ENCODE peak calls at places on chromosomes 11 and 22, in ten cellular contexts. Y is tibial nerve, M is neural progenitor cell, R is GM10248, Z is ovary, T is B cell, C is heart right ventricle, J is A549, L is Calu3, U is H9. O is an unnamed sample.

GRCh38 chr11:61985863-61986262 is 18.4 kb upstream of the FTH1 start:
- DNase-seq in M (no peak), Y (no peak), J (no peak), L (no peak), T (no peak), C (no peak), Z (no peak), R (no peak), U (no peak), O (no peak)

GRCh38 chr11:78318733-78319132 is 98.9 kb downstream of the GAB2 start:
- DNase-seq in R (no peak), T (no peak), L (no peak), J (no peak), Z (no peak), U (no peak), M (peak; percentile 63), C (no peak), Y (no peak), O (no peak)

GRCh38 chr11:115616941-115617340 is 112.7 kb upstream of the CADM1 start:
- DNase-seq in Y (no peak), M (no peak), J (no peak), C (peak; percentile 37), U (no peak), Z (no peak), R (no peak), L (no peak), T (no peak), O (peak; percentile 65)

GRCh38 chr11:96781082-96781481 is 391.3 kb downstream of the JRKL start:
- DNase-seq in L (no peak), J (no peak), T (no peak), C (no peak), M (no peak), Z (no peak), R (no peak), U (no peak), Y (no peak), O (no peak)

GRCh38 chr11:59866397-59866796 is at the start of gene TCN1:
- DNase-seq in J (peak; percentile 56), L (peak; percentile 71), R (no peak), C (no peak), T (no peak), Z (no peak), U (no peak), Y (no peak), M (no peak), O (no peak)

GRCh38 chr11:2314525-2315394 is 12.9 kb downstream of the TSPAN32 start:
- DNase-seq in R (no peak), L (no peak), T (no peak), U (no peak), C (peak; percentile 91), J (no peak), Y (peak; percentile 83), M (no peak), Z (peak; percentile 95), O (peak; percentile 92)

GRCh38 chr11:102929966-102930365 is 25.6 kb downstream of the MMP13 start:
- DNase-seq in U (no peak), J (no peak), Z (no peak), Y (no peak), L (no peak), C (no peak), T (no peak), M (no peak), R (no peak), O (no peak)

GRCh38 chr22:21726650-21727049 is 8.9 kb downstream of the YPEL1 start:
- DNase-seq in J (peak; percentile 48), R (peak; percentile 75), Z (no peak), M (peak; percentile 81), C (no peak), U (peak; percentile 89), L (no peak), Y (no peak), T (no peak), O (no peak)

DNA sequence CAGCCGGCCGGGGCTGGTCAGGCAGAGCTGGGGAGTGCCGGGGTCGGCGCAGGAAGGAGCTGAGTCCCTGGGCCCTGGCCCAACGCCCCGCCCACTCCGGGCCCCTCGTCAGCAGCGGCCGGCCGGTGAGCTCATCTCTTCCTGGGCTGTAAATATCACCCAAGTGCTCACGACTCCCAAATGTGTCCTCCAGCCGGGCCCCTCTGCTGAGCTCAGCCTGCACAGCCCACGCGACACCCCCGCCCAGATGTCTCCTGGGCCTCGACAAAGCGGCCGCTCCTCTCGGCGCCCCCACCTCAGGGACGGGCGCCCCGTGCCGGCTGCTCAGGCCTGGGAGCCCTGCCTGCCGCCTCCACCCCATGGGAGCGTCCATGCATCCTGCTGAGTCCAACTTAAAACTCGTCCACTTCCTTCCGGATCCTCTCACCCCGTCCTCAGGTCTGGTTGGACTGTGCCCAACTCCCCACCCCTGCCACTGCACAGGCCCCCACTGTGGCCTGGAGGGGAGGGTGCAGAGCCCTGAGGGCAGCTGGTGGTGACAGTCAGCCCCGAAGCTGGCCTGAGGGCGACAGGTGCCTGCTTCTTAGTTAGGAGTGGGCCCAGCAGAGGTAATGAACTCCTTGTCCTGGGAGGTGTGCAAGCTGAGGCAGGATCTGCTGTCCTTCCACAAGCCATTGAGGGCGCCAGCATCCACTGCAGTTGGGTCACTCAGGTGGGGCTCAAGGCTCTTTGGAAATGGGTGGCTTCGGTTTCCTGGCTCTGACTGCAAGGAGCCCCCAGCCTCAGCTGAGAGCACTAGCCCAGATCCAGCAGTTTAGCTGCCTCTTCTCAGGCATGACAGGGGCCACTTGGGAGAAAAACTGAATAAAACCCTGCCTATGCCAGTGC is 28.8 kb downstream of the RTN4R start:
- DNase-seq in M (no peak), Y (no peak), C (peak; percentile 59), Z (peak; percentile 76), L (no peak), U (no peak), R (peak; percentile 63), J (no peak), T (no peak), O (peak; percentile 77)
- TF ChIP-seq CTCF in M (no peak), Y (no peak), C (no peak), Z (no peak), L (no peak), U (no peak), R (no peak), J (no peak), T (no peak), O (no peak)

GRCh38 chr11:69883292-69884255 is 64.4 kb upstream of the FGF3 start:
- DNase-seq in U (no peak), J (no peak), M (no peak), L (no peak), Y (no peak), R (no peak), C (no peak), Z (no peak), T (no peak), O (no peak)

GRCh38 chr11:69882270-69882608 is 63.0 kb upstream of the FGF3 start:
- DNase-seq in Z (no peak), L (no peak), M (no peak), Y (no peak), U (no peak), R (no peak), T (no peak), J (no peak), C (no peak), O (no peak)

GRCh38 chr11:69880803-69881445 is 61.7 kb upstream of the FGF3 start:
- DNase-seq in R (no peak), M (no peak), Y (no peak), U (peak; percentile 17), J (no peak), C (no peak), L (no peak), T (peak; percentile 27), Z (no peak), O (no peak)

GRCh38 chr11:69880041-69880802 is 61.0 kb upstream of the FGF3 start:
- DNase-seq in R (no peak), Z (no peak), L (no peak), Y (no peak), J (no peak), C (no peak), M (no peak), U (peak; percentile 15), T (peak; percentile 38), O (no peak)

DNA sequence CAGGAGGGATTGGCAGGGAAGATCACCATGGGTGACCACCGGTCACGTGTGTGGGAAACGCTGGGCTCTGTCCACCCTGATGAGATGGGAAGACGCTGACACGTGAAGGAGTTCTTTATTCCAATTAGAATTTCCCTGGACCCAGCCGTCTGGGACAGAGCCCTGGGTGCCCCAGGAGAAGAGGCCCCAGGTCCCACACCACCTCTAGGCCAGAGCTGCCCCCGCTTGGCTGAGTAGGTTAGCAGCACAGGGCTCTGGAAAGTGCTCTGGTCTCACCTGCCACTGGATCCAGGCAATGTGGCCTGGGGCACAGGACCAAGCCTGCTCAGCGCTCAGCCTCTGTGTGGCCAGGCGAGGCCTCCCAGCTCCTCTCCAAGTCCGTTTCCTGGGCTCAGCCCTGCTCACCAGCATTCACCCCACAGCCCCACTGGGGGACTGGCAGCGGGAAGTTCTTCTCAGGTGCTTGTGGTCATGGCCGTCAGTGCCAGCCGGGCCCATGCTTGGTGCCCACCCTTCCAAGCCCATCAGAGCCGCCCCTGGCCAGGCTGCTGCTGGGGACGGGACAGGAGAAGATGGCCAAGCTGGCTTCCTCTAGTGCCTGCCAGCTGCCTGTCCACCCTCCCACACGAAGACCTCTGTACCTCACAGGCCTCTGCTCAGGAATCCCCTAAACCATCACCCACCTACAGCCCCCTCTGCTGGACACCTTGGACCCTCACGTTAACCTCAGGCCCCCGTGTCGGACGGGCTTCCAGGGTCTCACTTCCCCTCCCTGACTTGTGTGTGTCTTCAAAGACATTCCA is 62.5 kb upstream of the FGF3 start:
- DNase-seq in Z (no peak), Y (no peak), L (no peak), C (no peak), T (no peak), J (no peak), U (peak; percentile 61), R (no peak), M (peak; percentile 75), O (no peak)
- TF ChIP-seq CTCF in Z (no peak), Y (no peak), L (no peak), C (no peak), T (no peak), J (peak; percentile 12), U (peak; percentile 62), R (no peak), M (peak; percentile 57), O (no peak)

GRCh38 chr11:77182542-77183420 is 54.7 kb downstream of the MYO7A start:
- DNase-seq in Y (no peak), M (no peak), T (no peak), J (no peak), Z (no peak), C (no peak), R (no peak), L (no peak), U (no peak), O (no peak)

GRCh38 chr11:77181226-77181625 is 53.2 kb downstream of the MYO7A start:
- DNase-seq in L (no peak), C (no peak), M (no peak), T (no peak), U (no peak), Z (no peak), J (no peak), R (no peak), Y (no peak), O (no peak)

GRCh38 chr11:77181799-77182541 is 53.9 kb downstream of the MYO7A start:
- DNase-seq in J (no peak), C (no peak), Z (no peak), Y (no peak), M (no peak), L (no peak), R (no peak), U (no peak), T (no peak), O (no peak)

GRCh38 chr11:77184136-77184860 is 56.3 kb downstream of the MYO7A start:
- DNase-seq in L (no peak), R (no peak), C (no peak), U (no peak), Z (no peak), J (no peak), T (no peak), M (no peak), Y (no peak), O (no peak)

DNA sequence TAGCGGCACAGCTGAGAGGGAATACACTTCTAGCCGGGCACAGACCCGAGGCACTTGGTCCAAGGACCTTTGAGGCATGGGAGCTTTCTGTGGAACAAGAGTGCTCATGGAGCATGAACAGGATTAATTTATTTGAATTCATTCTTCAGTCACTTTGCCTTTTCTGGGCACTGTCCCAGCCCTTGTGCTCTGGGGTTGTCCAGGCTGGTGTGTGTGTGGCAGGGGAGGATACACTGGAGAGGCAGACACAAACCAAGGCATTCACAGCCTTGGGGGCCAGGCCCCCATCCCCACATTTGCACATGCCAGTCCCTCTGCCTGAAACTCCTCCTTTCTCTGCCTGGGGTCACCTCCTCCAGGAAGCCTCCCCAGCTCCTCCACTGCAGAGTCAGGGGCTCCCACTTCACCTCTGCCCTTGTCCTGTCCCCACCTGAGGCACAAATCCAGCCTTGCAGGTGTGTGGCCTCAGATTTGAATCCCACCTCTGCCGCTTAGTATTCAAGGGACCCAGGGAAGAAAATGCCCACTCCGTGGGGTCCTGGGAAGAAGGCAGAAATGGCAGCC is 55.5 kb downstream of the MYO7A start:
- DNase-seq in R (no peak), C (no peak), M (no peak), T (no peak), L (no peak), Y (no peak), U (no peak), J (no peak), Z (no peak), O (no peak)
- TF ChIP-seq CTCF in R (no peak), C (no peak), M (no peak), T (no peak), L (no peak), Y (no peak), U (no peak), J (no peak), Z (no peak), O (no peak)

DNA sequence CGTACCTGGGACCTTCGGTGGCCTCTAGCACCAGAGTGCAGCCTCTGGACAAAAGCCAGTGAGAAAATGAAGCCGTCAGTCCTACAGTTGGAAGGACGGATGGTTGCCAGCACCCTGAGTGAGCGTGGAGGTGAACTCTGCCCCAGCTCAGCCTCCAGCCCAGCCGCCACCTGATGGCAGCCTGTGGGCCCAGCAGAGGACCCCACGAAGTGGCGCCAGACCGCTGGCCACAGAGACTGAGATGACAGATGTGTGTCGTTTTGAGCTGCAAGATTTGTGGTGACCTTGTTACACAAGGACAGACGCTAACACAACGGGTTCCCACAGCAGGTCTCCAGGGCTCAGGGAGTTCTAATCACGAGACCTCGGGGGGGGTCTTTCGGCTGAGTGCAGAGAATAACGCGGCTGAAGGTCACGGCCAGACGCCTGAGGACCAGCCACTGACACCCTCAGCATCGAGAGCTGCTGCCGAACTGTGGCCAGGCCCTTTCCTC is 75.0 kb downstream of the BRD1 start:
- DNase-seq in C (no peak), R (no peak), J (no peak), T (no peak), L (no peak), U (peak; percentile 22), Z (no peak), Y (no peak), M (no peak), O (no peak)
- TF ChIP-seq CTCF in C (no peak), R (no peak), J (no peak), T (no peak), L (no peak), U (no peak), Z (no peak), Y (no peak), M (no peak), O (no peak)

O was measured in heart left ventricle.